ENCODE peak calls at places on chromosomes 5 and 9, in ten cellular contexts. R, Q, L, B, H, A, N, D, T and S are unnamed samples. For H3K4me1, the result is how much of the 10 kb centered on the place peaks cover.

GRCh38 chr9:110605586-110605985 is 26.0 kb upstream of the SVEP1 start:
- DNase-seq in R (no peak), Q (no peak), L (no peak), B (no peak), H (no peak), A (no peak), N (no peak), D (no peak), T (no peak), S (no peak)

GRCh38 chr9:2418619-2419018 is 203.0 kb upstream of the VLDLR start:
- DNase-seq in R (no peak), Q (no peak), L (no peak), B (no peak), H (no peak), A (no peak), N (peak), D (peak), T (no peak), S (no peak)

GRCh38 chr5:138371454-138371853 is 19.0 kb downstream of the KDM3B start:
- DNase-seq in R (no peak), Q (no peak), L (no peak), B (no peak), H (no peak), A (no peak), N (no peak), D (no peak), T (no peak), S (no peak)

GRCh38 chr5:111742595-111742994 is 14.4 kb downstream of the NREP start:
- DNase-seq in R (no peak), Q (peak), L (no peak), B (no peak), H (no peak), A (peak), N (peak), D (peak), T (no peak), S (no peak)

GRCh38 chr9:93637886-93638285 is 61.5 kb downstream of the PHF2 start:
- DNase-seq in R (no peak), Q (no peak), L (no peak), B (no peak), H (no peak), A (no peak), N (no peak), D (no peak), T (no peak), S (no peak)

GRCh38 chr5:134289509-134290113 is 63.7 kb upstream of the PPP2CA start:
- DNase-seq in R (peak), Q (peak), L (peak), B (peak), H (no peak), A (peak), N (peak), D (peak), T (peak), S (peak)

GRCh38 chr9:132744881-132745761 is 74.9 kb downstream of the GTF3C4 start:
- DNase-seq in R (no peak), Q (no peak), L (peak), B (no peak), H (peak), A (no peak), N (no peak), D (no peak), T (no peak), S (no peak)

GRCh38 chr9:35659340-35659739 is 1.2 kb downstream of the CCDC107 start:
- DNase-seq in R (no peak), Q (peak), L (no peak), B (no peak), H (no peak), A (peak), N (no peak), D (no peak), T (peak), S (peak)

GRCh38 chr5:42951847-42952411 is 88.2 kb downstream of the ANXA2R start:
- DNase-seq in R (no peak), Q (no peak), L (no peak), B (peak), H (peak), A (no peak), N (no peak), D (peak), T (no peak), S (no peak)

GRCh38 chr5:134043793-134044525 is 39.2 kb upstream of the VDAC1 start:
- DNase-seq in R (no peak), Q (no peak), L (no peak), B (no peak), H (no peak), A (no peak), N (no peak), D (no peak), T (no peak), S (no peak)

GRCh38 chr9:112541690-112542089 is 55.1 kb downstream of the KIAA1958 start:
- DNase-seq in R (no peak), Q (no peak), L (no peak), B (no peak), H (no peak), A (no peak), N (no peak), D (peak), T (no peak), S (no peak)

GRCh38 chr9:21591221-21592062 is 109.3 kb upstream of the IFNE start:
- DNase-seq in R (no peak), Q (peak), L (no peak), B (peak), H (no peak), A (peak), N (no peak), D (peak), T (peak), S (peak)

GRCh38 chr9:114307323-114308250 is 15.3 kb upstream of the ORM1 start:
- DNase-seq in R (peak), Q (no peak), L (no peak), B (no peak), H (peak), A (no peak), N (peak), D (no peak), T (peak), S (no peak)

GRCh38 chr9:89309608-89310485 is 1.1 kb upstream of the CKS2 start:
- DNase-seq in R (no peak), Q (no peak), L (no peak), B (peak), H (no peak), A (no peak), N (peak), D (no peak), T (no peak), S (no peak)

GRCh38 chr9:88628811-88629210 is 93.8 kb downstream of the NXNL2 start:
- DNase-seq in R (no peak), Q (no peak), L (no peak), B (no peak), H (no peak), A (no peak), N (no peak), D (peak), T (no peak), S (no peak)

GRCh38 chr9:93954436-93955355 is at the start of gene BARX1:
- DNase-seq in R (peak), Q (no peak), L (no peak), B (no peak), H (no peak), A (no peak), N (no peak), D (no peak), T (peak), S (no peak)

GRCh38 chr9:97474373-97474925 is 27.0 kb upstream of the TMOD1 start:
- DNase-seq in R (no peak), Q (no peak), L (no peak), B (no peak), H (no peak), A (no peak), N (no peak), D (peak), T (no peak), S (no peak)

GRCh38 chr5:137234973-137235943 is 263.9 kb downstream of the SPOCK1 start:
- DNase-seq in R (no peak), Q (no peak), L (no peak), B (no peak), H (no peak), A (peak), N (no peak), D (no peak), T (no peak), S (no peak)

GRCh38 chr5:170638051-170638450 is 134.2 kb downstream of the KCNIP1 start:
- DNase-seq in R (no peak), Q (no peak), L (no peak), B (no peak), H (peak), A (no peak), N (no peak), D (no peak), T (peak), S (no peak)

GRCh38 chr5:135019314-135019713 is 14.7 kb downstream of the PITX1 start:
- DNase-seq in R (no peak), Q (peak), L (no peak), B (no peak), H (peak), A (no peak), N (peak), D (no peak), T (peak), S (peak)

GRCh38 chr5:168752416-168753190 is 173.4 kb upstream of the PANK3 start:
- DNase-seq in R (no peak), Q (no peak), L (no peak), B (no peak), H (peak), A (no peak), N (no peak), D (no peak), T (no peak), S (no peak)

GRCh38 chr9:16521868-16522381 is 348.5 kb downstream of the BNC2 start:
- DNase-seq in R (no peak), Q (no peak), L (no peak), B (peak), H (no peak), A (peak), N (peak), D (peak), T (peak), S (peak)

GRCh38 chr9:2320126-2320525 is 301.5 kb upstream of the VLDLR start:
- DNase-seq in R (no peak), Q (no peak), L (no peak), B (no peak), H (no peak), A (no peak), N (no peak), D (peak), T (no peak), S (no peak)

GRCh38 chr5:173707392-173707791 is 90.9 kb upstream of the BOD1 start:
- DNase-seq in R (no peak), Q (peak), L (no peak), B (no peak), H (no peak), A (peak), N (no peak), D (peak), T (no peak), S (peak)

GRCh38 chr9:135088348-135088978 is 995 bp downstream of the OLFM1 start:
- DNase-seq in R (peak), Q (no peak), L (no peak), B (no peak), H (no peak), A (no peak), N (no peak), D (no peak), T (no peak), S (no peak)

GRCh38 chr9:97749928-97750327 is 52.8 kb upstream of the XPA start:
- DNase-seq in R (no peak), Q (no peak), L (no peak), B (no peak), H (no peak), A (peak), N (no peak), D (no peak), T (no peak), S (no peak)

GRCh38 chr5:151040211-151040747 is 19.9 kb downstream of the GPX3 start:
- DNase-seq in R (no peak), Q (peak), L (no peak), B (no peak), H (peak), A (peak), N (no peak), D (peak), T (no peak), S (no peak)

GRCh38 chr5:149277821-149278220 is 6.2 kb downstream of the AFAP1L1 start:
- DNase-seq in R (no peak), Q (no peak), L (no peak), B (no peak), H (no peak), A (no peak), N (no peak), D (peak), T (no peak), S (no peak)

GRCh38 chr5:155883966-155884555 is 442.9 kb upstream of the SGCD start:
- DNase-seq in R (no peak), Q (no peak), L (no peak), B (no peak), H (no peak), A (no peak), N (no peak), D (no peak), T (no peak), S (no peak)

GRCh38 chr5:145118109-145118508 is 717.0 kb downstream of the PRELID2 start:
- DNase-seq in R (no peak), Q (no peak), L (no peak), B (no peak), H (no peak), A (no peak), N (no peak), D (no peak), T (no peak), S (no peak)
- H3K27ac ChIP-seq in R (no peak), Q (no peak), L (no peak), B (no peak), H (no peak), A (no peak), N (no peak), D (no peak), T (no peak), S (no peak)

DNA sequence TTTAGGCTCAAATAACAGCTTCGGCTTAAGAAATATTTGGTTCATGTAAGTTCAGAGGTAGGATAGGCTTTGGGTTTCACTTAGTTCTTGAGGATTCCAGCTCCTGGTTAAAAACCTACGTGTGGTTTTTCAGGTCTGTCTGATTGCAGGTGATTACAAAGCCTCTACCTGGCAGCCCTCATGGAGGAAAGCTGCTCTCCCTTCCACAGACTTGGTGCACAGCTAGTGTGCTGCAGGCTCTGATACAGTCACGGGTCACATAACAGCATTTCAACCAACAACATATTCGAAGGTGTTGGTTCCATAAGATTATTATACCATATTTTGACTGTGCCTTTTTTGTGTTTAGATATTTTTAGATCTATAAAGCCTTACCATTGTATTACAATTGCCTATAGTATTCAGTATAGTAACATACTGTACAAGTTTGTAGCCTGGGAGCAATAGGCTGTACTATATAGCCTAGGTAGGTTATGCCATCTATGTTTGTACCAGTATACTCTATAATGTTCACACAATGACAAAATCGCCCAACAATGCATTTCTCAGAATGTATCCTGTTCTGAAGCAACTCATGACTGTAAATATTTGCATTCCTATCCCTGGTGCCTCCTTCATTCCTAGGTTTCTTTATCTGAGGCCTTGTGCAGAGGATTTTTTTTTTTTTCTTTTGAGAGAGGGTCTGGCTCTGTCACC is 8.0 kb upstream of the DCP2 start:
- DNase-seq in R (no peak), Q (no peak), L (no peak), B (no peak), H (no peak), A (peak), N (no peak), D (no peak), T (no peak), S (no peak)
- TF ChIP-seq CTCF in R (no peak), Q (no peak), L (no peak), B (no peak), H (no peak), A (no peak), N (no peak), D (no peak), T (no peak), S (no peak)

GRCh38 chr5:142832263-142832662 is 62.1 kb downstream of the ARHGAP26 start:
- DNase-seq in R (no peak), Q (no peak), L (no peak), B (no peak), H (no peak), A (no peak), N (no peak), D (no peak), T (no peak), S (no peak)

GRCh38 chr5:142836048-142836447 is 65.9 kb downstream of the ARHGAP26 start:
- DNase-seq in R (no peak), Q (no peak), L (no peak), B (no peak), H (no peak), A (no peak), N (no peak), D (no peak), T (no peak), S (no peak)

GRCh38 chr5:142833517-142834446 is 63.6 kb downstream of the ARHGAP26 start:
- DNase-seq in R (no peak), Q (no peak), L (no peak), B (no peak), H (no peak), A (no peak), N (no peak), D (no peak), T (no peak), S (no peak)

GRCh38 chr5:142835540-142835939 is 65.4 kb downstream of the ARHGAP26 start:
- DNase-seq in R (no peak), Q (no peak), L (no peak), B (no peak), H (no peak), A (no peak), N (no peak), D (no peak), T (no peak), S (no peak)

GRCh38 chr5:142834504-142834903 is 64.3 kb downstream of the ARHGAP26 start:
- DNase-seq in R (no peak), Q (no peak), L (no peak), B (peak), H (no peak), A (no peak), N (no peak), D (no peak), T (no peak), S (no peak)
- H3K4me1 ChIP-seq in R (under half), Q (under half), L (under half), B (under half), H (under half), A (under half), N (under half), D (under half), T (under half), S (under half)

GRCh38 chr5:124631874-124632550 is 114.4 kb downstream of the ZNF608 start:
- DNase-seq in R (no peak), Q (no peak), L (peak), B (no peak), H (no peak), A (no peak), N (no peak), D (no peak), T (no peak), S (no peak)
- H3K27ac ChIP-seq in R (no peak), Q (no peak), L (peak), B (no peak), H (no peak), A (no peak), N (no peak), D (no peak), T (no peak), S (no peak)

GRCh38 chr5:145811834-145812625 is 23.1 kb downstream of the PRELID2 start:
- DNase-seq in R (no peak), Q (no peak), L (peak), B (no peak), H (no peak), A (peak), N (no peak), D (peak), T (no peak), S (no peak)
- TF ChIP-seq CTCF in R (peak), Q (no peak), L (peak), B (no peak), H (peak), A (peak), N (no peak), D (peak), T (no peak), S (no peak)

DNA sequence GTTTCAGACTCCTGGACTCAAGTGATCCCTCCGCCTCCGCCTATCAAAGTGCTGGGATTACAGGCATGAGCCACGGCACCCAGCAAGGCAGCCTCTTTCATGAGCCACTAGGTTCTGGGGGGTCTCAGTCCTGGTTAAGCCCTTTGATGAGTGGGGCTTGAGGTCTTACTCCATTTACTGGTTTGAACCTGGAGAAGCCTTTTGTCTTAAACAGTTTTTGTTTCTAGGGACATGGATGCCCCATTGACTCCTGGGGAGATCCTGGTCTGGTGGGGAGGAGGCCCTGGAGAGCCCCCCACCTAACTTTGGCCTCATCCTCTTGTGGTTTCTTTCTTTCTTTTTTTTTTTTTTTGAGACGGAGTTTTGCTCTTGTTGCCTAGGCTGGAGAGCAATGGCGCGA is 6.7 kb downstream of the PRRC2B start:
- DNase-seq in R (no peak), Q (no peak), L (no peak), B (no peak), H (no peak), A (no peak), N (no peak), D (no peak), T (no peak), S (no peak)
- H3K4me1 ChIP-seq in R (under half), Q (half or more), L (half or more), B (half or more), H (half or more), A (under half), N (under half), D (half or more), T (half or more), S (half or more)

GRCh38 chr9:129776566-129776937 is 23.7 kb upstream of the PTGES start:
- DNase-seq in R (no peak), Q (no peak), L (no peak), B (no peak), H (no peak), A (no peak), N (no peak), D (no peak), T (no peak), S (no peak)

GRCh38 chr9:129779560-129780190 is 23.3 kb upstream of the TOR1B start:
- DNase-seq in R (no peak), Q (no peak), L (no peak), B (no peak), H (no peak), A (no peak), N (no peak), D (no peak), T (no peak), S (no peak)

GRCh38 chr9:129778469-129778868 is 24.5 kb upstream of the TOR1B start:
- DNase-seq in R (no peak), Q (no peak), L (no peak), B (no peak), H (no peak), A (peak), N (no peak), D (no peak), T (no peak), S (no peak)

GRCh38 chr9:129776938-129777768 is 24.3 kb upstream of the PTGES start:
- DNase-seq in R (no peak), Q (peak), L (no peak), B (peak), H (peak), A (peak), N (peak), D (peak), T (peak), S (peak)

GRCh38 chr9:129777769-129778130 is 24.9 kb upstream of the PTGES start:
- DNase-seq in R (no peak), Q (no peak), L (no peak), B (no peak), H (no peak), A (no peak), N (no peak), D (no peak), T (no peak), S (no peak)
- H3K27ac ChIP-seq in R (no peak), Q (no peak), L (no peak), B (peak), H (peak), A (peak), N (no peak), D (peak), T (peak), S (peak)

DNA sequence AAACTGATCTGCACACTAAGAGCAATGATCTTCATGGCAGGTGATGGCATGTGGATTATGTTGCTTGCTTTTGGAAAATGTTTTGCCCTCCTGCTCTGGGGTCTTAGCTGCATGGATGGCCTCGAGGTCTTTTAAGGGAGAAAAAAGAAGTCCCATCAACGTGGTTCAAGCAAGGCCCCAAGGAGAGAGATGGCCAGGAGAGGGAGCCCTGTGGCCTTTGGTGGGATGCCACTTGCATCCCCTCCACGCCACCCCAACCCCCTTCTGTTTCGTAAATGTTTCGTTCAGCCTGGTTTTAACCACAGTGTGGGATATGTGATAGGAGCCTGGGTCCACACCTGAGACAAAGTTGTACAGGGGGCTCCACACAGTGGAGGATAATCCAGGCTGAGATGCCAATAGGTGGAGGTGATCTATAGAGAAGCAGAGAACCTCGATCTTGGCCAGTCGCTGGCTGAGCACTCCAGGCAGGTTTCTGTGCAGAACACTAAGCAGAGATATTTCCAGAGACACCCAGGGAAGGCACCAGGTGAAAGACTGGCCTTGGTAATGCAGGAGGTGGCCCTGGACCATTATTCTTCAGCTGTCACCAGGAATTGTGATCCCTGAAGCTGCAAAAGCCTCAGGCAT is 25.8 kb upstream of the FRRS1L start:
- DNase-seq in R (peak), Q (no peak), L (peak), B (peak), H (no peak), A (peak), N (peak), D (peak), T (no peak), S (no peak)
- TF ChIP-seq CTCF in R (peak), Q (no peak), L (peak), B (peak), H (no peak), A (peak), N (peak), D (no peak), T (no peak), S (peak)

GRCh38 chr5:59067976-59068651 is 485.2 kb downstream of the RAB3C start:
- DNase-seq in R (no peak), Q (no peak), L (no peak), B (no peak), H (no peak), A (no peak), N (no peak), D (peak), T (no peak), S (no peak)
- H3K4me1 ChIP-seq in R (under half), Q (under half), L (under half), B (under half), H (under half), A (under half), N (under half), D (under half), T (under half), S (under half)